ENCODE peak calls at places on chromosomes 7 and 10, in four cellular contexts. Z, S, P and L are unnamed samples.

GRCh38 chr10:76433161-76434005 is 1002.0 kb downstream of the LRMDA start:
- DNase-seq in P (no peak), Z (no peak), S (peak; percentile 30), L (no peak)

GRCh38 chr7:134514663-134515062 is 12.7 kb upstream of the AKR1B10 start:
- DNase-seq in Z (peak; percentile 92), P (peak; percentile 76), S (peak; percentile 68), L (peak; percentile 83)

GRCh38 chr7:93159490-93159889 is 11.3 kb upstream of the SAMD9L start:
- DNase-seq in P (no peak), Z (no peak), S (no peak), L (peak; percentile 48)

GRCh38 chr10:110421512-110422138 is 76.1 kb upstream of the DUSP5 start:
- DNase-seq in Z (no peak), P (peak; percentile 65), S (no peak), L (no peak)

GRCh38 chr10:61024801-61025201 is 80.8 kb upstream of the RHOBTB1 start:
- DNase-seq in S (peak; percentile 39), Z (peak; percentile 19), P (peak; percentile 31), L (peak; percentile 16)

GRCh38 chr7:7573701-7574100 is 7.0 kb downstream of the MIOS start:
- DNase-seq in P (no peak), Z (no peak), S (no peak), L (no peak)

GRCh38 chr7:34036069-34036920 is 131.0 kb downstream of the BMPER start:
- DNase-seq in P (peak; percentile 7), Z (peak; percentile 80), S (no peak), L (peak; percentile 33)

GRCh38 chr10:90652519-90652918 is 205.3 kb downstream of the HTR7 start:
- DNase-seq in Z (peak; percentile 17), P (no peak), S (no peak), L (peak; percentile 20)

GRCh38 chr10:102845352-102845902 is 8.2 kb upstream of the CYP17A1 start:
- DNase-seq in P (no peak), Z (no peak), S (no peak), L (no peak)

GRCh38 chr7:66901941-66902843 is 18.8 kb upstream of the TMEM248 start:
- DNase-seq in P (no peak), S (no peak), Z (no peak), L (no peak)

GRCh38 chr10:98106531-98106930 is 27.9 kb upstream of the R3HCC1L start:
- DNase-seq in P (no peak), S (no peak), Z (no peak), L (no peak)

GRCh38 chr7:25259487-25260243 is 31.4 kb upstream of the NPVF start:
- DNase-seq in S (peak; percentile 79), P (peak; percentile 60), Z (peak; percentile 76), L (peak; percentile 76)

GRCh38 chr10:21791276-21791675 is 212.3 kb downstream of the DNAJC1 start:
- DNase-seq in S (no peak), P (no peak), Z (no peak), L (no peak)

GRCh38 chr7:29623976-29624375 is 60.3 kb downstream of the PRR15 start:
- DNase-seq in Z (no peak), P (no peak), S (no peak), L (no peak)

GRCh38 chr7:135510603-135511183 is 791 bp upstream of the CNOT4 start:
- DNase-seq in P (peak; percentile 42), S (peak; percentile 34), Z (peak; percentile 57), L (peak; percentile 41)

GRCh38 chr7:1460757-1461639 is 1.7 kb upstream of the MICALL2 start:
- DNase-seq in Z (peak; percentile 50), P (peak; percentile 93), S (no peak), L (peak; percentile 34)

GRCh38 chr7:36406156-36406555 is 16.5 kb downstream of the ANLN start:
- DNase-seq in P (no peak), S (no peak), Z (no peak), L (no peak)

GRCh38 chr10:122637371-122637770 is 62.3 kb downstream of the C10orf120 start:
- DNase-seq in Z (no peak), S (peak; percentile 64), P (no peak), L (no peak)

GRCh38 chr10:36880898-36881297 is 244.5 kb upstream of the ANKRD30A start:
- DNase-seq in P (no peak), S (peak; percentile 23), Z (peak; percentile 45), L (peak; percentile 56)

GRCh38 chr7:39709768-39710291 is 86.5 kb downstream of the RALA start:
- DNase-seq in S (no peak), Z (no peak), P (no peak), L (peak; percentile 91)

GRCh38 chr10:70748305-70748704 is 36.9 kb downstream of the TBATA start:
- DNase-seq in P (no peak), Z (no peak), S (no peak), L (no peak)

GRCh38 chr10:32004161-32004591 is 52.0 kb downstream of the KIF5B start:
- DNase-seq in Z (no peak), S (no peak), P (no peak), L (no peak)

GRCh38 chr10:9850415-9850814 is 1167.3 kb upstream of the CELF2 start:
- DNase-seq in Z (no peak), S (no peak), P (no peak), L (no peak)

GRCh38 chr10:9851808-9852207 is 1165.9 kb upstream of the CELF2 start:
- DNase-seq in S (no peak), Z (no peak), P (no peak), L (no peak)

GRCh38 chr10:9848981-9849380 is 1168.7 kb upstream of the CELF2 start:
- DNase-seq in Z (no peak), S (no peak), P (no peak), L (no peak)

GRCh38 chr10:9848278-9848677 is 1169.4 kb upstream of the CELF2 start:
- DNase-seq in Z (no peak), P (no peak), S (no peak), L (no peak)

DNA sequence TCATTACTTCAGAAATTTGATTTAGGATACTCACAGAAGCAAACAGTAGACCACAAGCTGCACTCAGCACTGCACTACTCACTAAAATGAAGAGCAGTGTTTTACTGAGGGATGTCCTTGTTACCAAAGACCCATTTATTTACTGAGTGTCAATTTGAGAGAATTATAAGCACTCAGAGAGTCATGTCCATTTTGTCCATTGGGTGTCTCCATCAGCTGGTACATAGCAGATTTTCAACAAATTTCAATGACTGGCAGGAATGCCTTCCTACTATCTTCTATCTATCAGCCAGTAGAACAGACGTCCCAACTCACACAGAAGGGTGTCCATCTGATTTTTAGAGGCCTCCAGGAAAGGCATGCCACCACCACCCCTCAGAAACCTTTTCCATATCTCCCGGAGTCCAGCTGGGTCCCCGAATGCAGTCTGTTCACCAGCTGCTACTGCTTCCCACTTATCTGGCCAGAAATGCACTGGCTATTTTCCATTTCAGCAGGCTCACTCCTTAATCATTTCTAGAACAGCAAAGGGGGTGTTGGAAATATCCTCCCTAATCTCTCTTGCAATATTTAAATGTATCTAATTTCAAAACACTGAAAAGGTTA is 1164.2 kb upstream of the CELF2 start:
- DNase-seq in Z (no peak), P (no peak), S (peak; percentile 2), L (no peak)
- TF ChIP-seq RCOR1 in Z (no peak), P (no peak), S (no peak), L (no peak)

GRCh38 chr7:148986737-148987009 is 41.6 kb downstream of the PDIA4 start:
- DNase-seq in Z (no peak), S (no peak), P (no peak), L (no peak)

GRCh38 chr7:148987010-148987750 is 41.1 kb downstream of the PDIA4 start:
- DNase-seq in S (peak; percentile 94), Z (peak; percentile 94), P (peak; percentile 97), L (peak; percentile 91)

GRCh38 chr7:148991536-148991935 is 36.8 kb downstream of the PDIA4 start:
- DNase-seq in S (no peak), P (no peak), Z (no peak), L (no peak)

GRCh38 chr7:148983220-148984146 is 44.8 kb downstream of the PDIA4 start:
- DNase-seq in S (peak; percentile 93), P (peak; percentile 85), Z (peak; percentile 89), L (peak; percentile 78)

DNA sequence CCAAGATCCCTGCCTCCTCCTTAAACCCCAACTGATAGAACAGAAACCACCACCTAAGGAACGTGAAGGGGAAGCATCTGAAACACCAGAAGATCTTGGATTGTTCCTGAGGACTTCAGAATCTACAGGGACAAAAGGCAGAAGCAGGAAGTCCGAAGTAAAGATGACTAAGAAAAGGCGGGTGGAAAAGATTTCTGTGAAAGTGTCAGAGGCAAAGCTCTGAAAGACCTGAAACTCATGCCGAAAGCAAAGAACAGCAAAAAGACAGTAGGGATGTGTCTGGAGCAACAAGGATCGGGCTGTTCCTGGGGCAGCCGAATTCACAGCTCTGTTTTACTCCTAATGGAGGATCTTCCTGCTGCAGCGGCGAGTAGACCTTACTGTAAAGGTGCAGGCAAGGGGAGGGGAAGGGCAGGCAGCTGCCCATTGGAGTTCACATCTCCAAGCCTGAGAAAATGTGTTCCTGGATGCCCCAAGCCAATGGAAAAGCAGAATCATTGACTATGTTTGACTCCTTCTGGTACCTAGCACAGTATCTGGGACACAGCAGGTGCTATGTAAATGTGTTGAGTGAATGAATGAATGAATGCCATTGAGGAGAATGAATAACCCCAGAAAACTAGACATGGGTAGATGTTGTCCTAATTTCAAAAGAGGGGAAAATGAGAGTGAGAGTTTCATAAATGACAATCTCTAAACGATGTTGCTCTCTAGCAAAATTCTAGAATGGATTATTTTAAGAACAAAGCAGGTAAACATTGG is 40.4 kb downstream of the PDIA4 start:
- DNase-seq in S (peak; percentile 60), P (no peak), Z (peak; percentile 33), L (peak; percentile 43)
- TF ChIP-seq RCOR1 in S (no peak), P (no peak), Z (no peak), L (no peak)

DNA sequence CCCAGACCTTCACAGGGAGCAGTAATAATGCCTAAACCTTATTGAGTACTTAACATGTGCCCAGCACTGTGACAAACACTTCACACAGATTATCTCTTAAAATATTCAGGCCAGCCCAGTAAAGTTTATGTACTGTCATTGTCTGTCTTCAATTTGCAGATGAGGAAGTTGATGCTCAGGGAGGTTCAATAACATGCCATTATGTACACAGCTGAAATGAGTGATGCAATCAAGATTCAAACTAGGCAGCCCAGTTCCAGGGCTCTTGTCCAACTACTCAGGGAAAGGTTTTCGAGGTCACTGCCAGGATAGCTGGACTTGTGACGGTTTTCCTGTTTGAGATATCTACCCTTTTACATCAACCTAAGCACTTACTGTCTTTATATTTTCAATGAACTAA is 56.1 kb downstream of the AUTS2 start:
- DNase-seq in P (no peak), S (no peak), Z (peak; percentile 21), L (no peak)
- TF ChIP-seq RCOR1 in P (no peak), S (peak; percentile 22), Z (no peak), L (no peak)

DNA sequence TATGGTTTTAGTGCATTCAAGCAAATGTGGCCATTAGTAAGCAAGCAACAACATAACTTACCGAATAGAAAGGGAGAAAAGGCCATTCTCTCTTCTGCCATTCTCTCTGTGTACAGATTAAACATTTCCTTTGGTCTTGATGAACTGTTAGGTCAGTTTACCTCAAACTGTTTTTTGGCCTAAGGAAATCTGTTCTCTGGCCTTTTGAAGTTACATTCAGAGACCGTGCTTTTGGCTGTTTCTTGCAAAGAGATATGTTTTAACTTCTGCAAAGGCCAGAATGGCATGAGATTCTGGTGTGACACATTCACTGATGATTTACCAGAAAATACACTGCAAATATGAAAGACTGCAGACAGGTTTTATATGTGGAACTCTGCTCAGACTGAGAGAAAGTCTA is 22.2 kb downstream of the AHR start:
- DNase-seq in S (no peak), P (no peak), Z (peak; percentile 48), L (no peak)
- TF ChIP-seq RCOR1 in S (no peak), P (no peak), Z (no peak), L (no peak)